ENCODE peak calls at places on chromosomes 16 and 17, in five cellular contexts. N is upper lobe of left lung, S is cardiac muscle cell, J is ovary, G is endodermal cell. L is an unnamed sample.

GRCh38 chr16:58960034-58960433 is 225.9 kb upstream of the GOT2 start:
- DNase-seq in N (no peak), S (no peak), J (no peak), G (no peak), L (no peak)

GRCh38 chr17:36598951-36599401 is 2.4 kb upstream of the MRM1 start:
- DNase-seq in N (no peak), S (no peak), J (no peak), G (no peak), L (no peak)

GRCh38 chr17:29577778-29578211 is 9.3 kb downstream of the TP53I13 start:
- DNase-seq in N (no peak), S (no peak), J (peak; percentile 74), G (peak; percentile 45), L (no peak)

GRCh38 chr17:48294989-48295892 is 134.8 kb downstream of the SKAP1 start:
- DNase-seq in N (no peak), S (no peak), J (no peak), G (no peak), L (peak; percentile 41)

GRCh38 chr16:72426416-72426815 is 254.5 kb upstream of the PMFBP1 start:
- DNase-seq in N (no peak), S (no peak), J (no peak), G (no peak), L (no peak)

GRCh38 chr16:57264950-57265371 is 19.5 kb downstream of the PLLP start:
- DNase-seq in N (peak; percentile 81), S (no peak), J (peak; percentile 34), G (no peak), L (no peak)

GRCh38 chr16:70682239-70683145 is 3.4 kb downstream of the MTSS2 start:
- DNase-seq in N (peak; percentile 9), S (no peak), J (peak; percentile 40), G (peak; percentile 76), L (no peak)

GRCh38 chr17:81310963-81311550 is 15.9 kb upstream of the SLC38A10 start:
- DNase-seq in N (no peak), S (peak; percentile 50), J (no peak), G (no peak), L (no peak)

GRCh38 chr17:33209671-33210070 is 83.4 kb downstream of the ASIC2 start:
- DNase-seq in N (no peak), S (no peak), J (no peak), G (no peak), L (no peak)

GRCh38 chr16:31451681-31452351 is 7.5 kb upstream of the ARMC5 start:
- DNase-seq in N (no peak), S (peak; percentile 75), J (peak; percentile 69), G (peak; percentile 88), L (no peak)

GRCh38 chr16:86604436-86605220 is 26.3 kb downstream of the FOXL1 start:
- DNase-seq in N (no peak), S (no peak), J (no peak), G (no peak), L (no peak)

GRCh38 chr17:17812211-17813054 is 24.4 kb downstream of the SREBF1 start:
- DNase-seq in N (peak; percentile 96), S (peak; percentile 73), J (peak; percentile 90), G (peak; percentile 98), L (peak; percentile 80)

GRCh38 chr16:55502801-55503366 is 6.0 kb upstream of the LPCAT2 start:
- DNase-seq in N (peak; percentile 63), S (peak; percentile 78), J (peak; percentile 99), G (peak; percentile 43), L (no peak)

GRCh38 chr16:59686405-59686804 is 952.3 kb upstream of the GOT2 start:
- DNase-seq in N (no peak), S (no peak), J (no peak), G (no peak), L (no peak)

GRCh38 chr17:38906429-38907172 is 18.8 kb upstream of the LASP1NB start:
- DNase-seq in N (no peak), S (no peak), J (no peak), G (peak; percentile 53), L (no peak)

GRCh38 chr17:39429600-39429999 is 21.5 kb downstream of the MED1 start:
- DNase-seq in N (no peak), S (no peak), J (no peak), G (no peak), L (no peak)

GRCh38 chr17:48608921-48609505 is 1.8 kb downstream of the HOXB7 start:
- DNase-seq in N (no peak), S (no peak), J (no peak), G (no peak), L (no peak)

GRCh38 chr16:70594569-70594968 is 51.8 kb upstream of the IL34 start:
- DNase-seq in N (no peak), S (no peak), J (peak; percentile 66), G (no peak), L (no peak)

GRCh38 chr17:43790311-43790940 is 10.2 kb downstream of the CFAP97D1 start:
- DNase-seq in N (no peak), S (no peak), J (no peak), G (peak; percentile 72), L (no peak)

GRCh38 chr17:68458260-68459029 is 1.1 kb upstream of the WIPI1 start:
- DNase-seq in N (no peak), S (no peak), J (no peak), G (no peak), L (peak; percentile 45)

GRCh38 chr17:42519546-42520444 is 16.2 kb upstream of the NAGLU start:
- DNase-seq in N (peak; percentile 75), S (peak; percentile 73), J (peak; percentile 95), G (peak; percentile 85), L (no peak)

GRCh38 chr16:63289834-63290460 is 1253.7 kb upstream of the CDH8 start:
- DNase-seq in N (no peak), S (peak; percentile 75), J (no peak), G (peak; percentile 87), L (no peak)

GRCh38 chr16:84918006-84918909 is 93.1 kb downstream of the ZDHHC7 start:
- DNase-seq in N (no peak), S (no peak), J (no peak), G (no peak), L (no peak)

GRCh38 chr16:82633964-82634600 is 7.3 kb downstream of the CDH13 start:
- DNase-seq in N (peak; percentile 21), S (no peak), J (no peak), G (peak; percentile 59), L (no peak)

GRCh38 chr17:56076980-56077379 is 76.3 kb upstream of the ANKFN1 start:
- DNase-seq in N (no peak), S (no peak), J (no peak), G (no peak), L (no peak)

GRCh38 chr17:79165296-79165695 is 90.7 kb downstream of the ENGASE start:
- DNase-seq in N (peak; percentile 50), S (no peak), J (no peak), G (no peak), L (no peak)
- TF ChIP-seq CTCF in N (no peak), S (no peak), J (no peak), G (no peak), L (no peak)

GRCh38 chr17:35062284-35062683 is 1.2 kb downstream of the RFFL start:
- DNase-seq in N (no peak), S (no peak), J (no peak), G (no peak), L (no peak)

GRCh38 chr17:35065880-35066279 is 2.4 kb upstream of the RFFL start:
- DNase-seq in N (no peak), S (no peak), J (no peak), G (no peak), L (no peak)

GRCh38 chr17:35069311-35069710 is 5.8 kb upstream of the RFFL start:
- DNase-seq in N (no peak), S (no peak), J (no peak), G (no peak), L (no peak)

GRCh38 chr17:35068249-35068648 is 4.7 kb upstream of the RFFL start:
- DNase-seq in N (no peak), S (no peak), J (no peak), G (no peak), L (no peak)

GRCh38 chr17:35063514-35064223 is at the start of gene RFFL:
- DNase-seq in N (no peak), S (peak; percentile 75), J (peak; percentile 70), G (peak; percentile 98), L (peak; percentile 84)
- H3K4me3 ChIP-seq in N (peak within 1 kb of the TSS; percentile 25), S (no peak within 1 kb of the TSS), J (peak within 1 kb of the TSS; percentile 5), G (peak within 1 kb of the TSS; percentile 47), L (peak within 1 kb of the TSS; percentile 16)

DNA sequence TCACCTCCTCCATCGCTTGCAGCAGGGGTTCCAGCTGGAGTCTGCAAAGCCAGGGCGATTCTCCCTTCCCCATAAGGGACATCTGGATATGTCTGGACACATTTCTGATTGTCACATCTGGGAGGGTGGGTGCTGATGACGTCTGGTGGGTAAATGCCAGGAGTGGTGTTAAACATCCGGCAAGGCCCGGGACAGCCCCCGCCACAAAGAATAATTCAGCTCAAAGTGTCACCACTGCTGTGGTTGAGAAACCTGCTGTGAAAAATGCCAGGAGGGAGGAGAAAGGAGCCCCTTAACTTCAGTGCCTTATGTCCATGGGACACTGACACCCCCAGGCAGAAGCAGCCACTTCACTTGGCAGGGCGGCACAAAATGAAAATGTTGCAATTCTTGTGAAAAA is 179.4 kb upstream of the SDK2 start:
- DNase-seq in N (no peak), S (no peak), J (no peak), G (no peak), L (no peak)
- H3K27me3 ChIP-seq in N (no peaks in the 10 kb centered on the region), S (no peaks in the 10 kb centered on the region), J (no peaks in the 10 kb centered on the region), G (peaks cover 3% of the 10 kb centered on the region), L (no peaks in the 10 kb centered on the region)

DNA sequence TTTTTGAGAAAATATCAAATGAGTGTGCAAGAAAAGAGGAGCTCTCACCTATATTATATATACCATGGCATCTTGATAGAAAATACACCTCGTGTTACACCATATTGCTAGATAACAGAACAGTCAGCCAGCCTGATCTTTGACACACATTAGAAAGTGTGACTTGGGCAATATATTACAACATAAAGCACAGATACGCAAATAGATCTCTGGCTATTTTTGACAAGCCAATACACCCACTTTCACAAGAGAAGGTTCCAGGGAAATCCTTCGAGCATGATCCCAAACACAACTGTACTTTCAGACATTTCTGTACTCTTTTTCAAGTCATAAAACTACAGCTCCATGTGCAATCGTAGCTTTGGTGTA is 9.4 kb downstream of the GGA2 start:
- DNase-seq in N (no peak), S (no peak), J (no peak), G (no peak), L (no peak)
- TF ChIP-seq CTCF in N (no peak), S (no peak), J (no peak), G (no peak), L (no peak)

GRCh38 chr17:75603123-75603522 is 15.5 kb downstream of the MYO15B start:
- DNase-seq in N (no peak), S (no peak), J (no peak), G (no peak), L (no peak)

GRCh38 chr17:75604034-75604695 is 16.6 kb downstream of the MYO15B start:
- DNase-seq in N (no peak), S (no peak), J (no peak), G (peak; percentile 51), L (peak; percentile 0)

GRCh38 chr17:75605790-75606189 is 18.2 kb downstream of the MYO15B start:
- DNase-seq in N (peak; percentile 76), S (no peak), J (no peak), G (no peak), L (peak; percentile 9)

GRCh38 chr17:75601057-75601987 is 13.7 kb downstream of the MYO15B start:
- DNase-seq in N (no peak), S (peak; percentile 67), J (peak; percentile 69), G (peak; percentile 98), L (no peak)

GRCh38 chr17:75602644-75603043 is 15.0 kb downstream of the MYO15B start:
- DNase-seq in N (peak; percentile 69), S (no peak), J (no peak), G (peak; percentile 51), L (no peak)
- H3K4me3 ChIP-seq in N (no peak overlapping the region), S (no peak overlapping the region), J (no peak overlapping the region), G (no peak overlapping the region), L (no peak overlapping the region)

L was measured in GM06990.